ENCODE peak calls at places on chromosomes 5 and 9, in nine cellular contexts. A, G, K, T, Z, C, V, X and M are unnamed samples.

GRCh38 chr9:110197330-110198187 is 10.4 kb downstream of the C9orf152 start:
- DNase-seq in A (no peak), G (no peak), K (no peak), T (no peak), Z (peak), C (no peak), V (no peak), X (no peak), M (no peak)

GRCh38 chr5:102222772-102223171 is 73.3 kb downstream of the SLCO4C1 start:
- DNase-seq in A (no peak), G (no peak), K (no peak), T (no peak), Z (no peak), C (no peak), V (no peak), X (no peak), M (no peak)

GRCh38 chr5:118554991-118555390 is 433.4 kb downstream of the DTWD2 start:
- DNase-seq in A (no peak), G (no peak), K (no peak), T (no peak), Z (peak), C (no peak), V (no peak), X (no peak), M (peak)

GRCh38 chr9:132555528-132555927 is 26.9 kb upstream of the BARHL1 start:
- DNase-seq in A (no peak), G (no peak), K (no peak), T (no peak), Z (peak), C (no peak), V (no peak), X (no peak), M (no peak)

GRCh38 chr9:135905380-135906282 is 1.7 kb downstream of the CAMSAP1 start:
- DNase-seq in A (no peak), G (no peak), K (no peak), T (no peak), Z (no peak), C (no peak), V (no peak), X (no peak), M (no peak)

GRCh38 chr9:120175031-120175430 is 404.9 kb downstream of the CDK5RAP2 start:
- DNase-seq in A (no peak), G (no peak), K (no peak), T (peak), Z (no peak), C (no peak), V (no peak), X (no peak), M (no peak)

GRCh38 chr5:146041180-146041789 is 64.1 kb downstream of the PLAC8L1 start:
- DNase-seq in A (peak), G (no peak), K (no peak), T (no peak), Z (no peak), C (no peak), V (peak), X (no peak), M (no peak)

GRCh38 chr9:137486141-137486490 is 27.0 kb upstream of the NSMF start:
- DNase-seq in A (no peak), G (no peak), K (no peak), T (no peak), Z (no peak), C (no peak), V (no peak), X (no peak), M (no peak)

GRCh38 chr9:116209406-116210116 is 56.0 kb downstream of the PAPPA start:
- DNase-seq in A (no peak), G (no peak), K (no peak), T (no peak), Z (no peak), C (no peak), V (no peak), X (no peak), M (no peak)

GRCh38 chr5:33662721-33663435 is 222.1 kb downstream of the TARS1 start:
- DNase-seq in A (peak), G (no peak), K (no peak), T (no peak), Z (no peak), C (no peak), V (no peak), X (no peak), M (no peak)

GRCh38 chr5:18772475-18772874 is 1138.2 kb downstream of the TAF11L14 start:
- DNase-seq in A (peak), G (no peak), K (no peak), T (no peak), Z (peak), C (no peak), V (peak), X (no peak), M (no peak)

GRCh38 chr5:98570661-98571181 is 202.7 kb upstream of the RGMB start:
- DNase-seq in A (peak), G (no peak), K (no peak), T (no peak), Z (peak), C (no peak), V (peak), X (no peak), M (no peak)

GRCh38 chr5:160064441-160064840 is 54.8 kb downstream of the PWWP2A start:
- DNase-seq in A (peak), G (no peak), K (no peak), T (no peak), Z (no peak), C (no peak), V (no peak), X (no peak), M (no peak)

GRCh38 chr5:112983307-112983811 is 6.8 kb downstream of the DCP2 start:
- DNase-seq in A (peak), G (no peak), K (no peak), T (no peak), Z (no peak), C (no peak), V (no peak), X (no peak), M (no peak)